ENCODE peak calls at places on chromosomes 6 and 20, in ten cellular contexts. One of them, this sample, is unnamed.

GRCh38 chr6:28673800-28674671 is 148.4 kb downstream of the GPX5 start:
- DNase-seq in hippocampal formation: peak
- DNase-seq in GM20000: peak
- DNase-seq in HS-5: peak
- DNase-seq in substantia nigra: peak
- DNase-seq in NCI-H2081: peak
- DNase-seq in NCI-H774: peak
- DNase-seq in skeletal muscle cell: no peak
- DNase-seq in LHCN-M2: peak
- DNase-seq in omental fat pad: no peak
- DNase-seq in this sample: peak

GRCh38 chr6:133767571-133767970 is 121.3 kb upstream of the TCF21 start:
- DNase-seq in hippocampal formation: no peak
- DNase-seq in GM20000: no peak
- DNase-seq in HS-5: no peak
- DNase-seq in substantia nigra: no peak
- DNase-seq in NCI-H2081: peak
- DNase-seq in NCI-H774: no peak
- DNase-seq in skeletal muscle cell: no peak
- DNase-seq in LHCN-M2: peak
- DNase-seq in omental fat pad: no peak
- DNase-seq in this sample: no peak

GRCh38 chr6:38261626-38262025 is 378.1 kb downstream of the BTBD9 start:
- DNase-seq in hippocampal formation: no peak
- DNase-seq in GM20000: no peak
- DNase-seq in HS-5: no peak
- DNase-seq in substantia nigra: no peak
- DNase-seq in NCI-H2081: no peak
- DNase-seq in NCI-H774: no peak
- DNase-seq in skeletal muscle cell: no peak
- DNase-seq in LHCN-M2: no peak
- DNase-seq in omental fat pad: no peak
- DNase-seq in this sample: no peak

GRCh38 chr6:108736832-108737231 is 111.4 kb upstream of the ARMC2 start:
- DNase-seq in hippocampal formation: no peak
- DNase-seq in GM20000: no peak
- DNase-seq in HS-5: peak
- DNase-seq in substantia nigra: no peak
- DNase-seq in NCI-H2081: no peak
- DNase-seq in NCI-H774: no peak
- DNase-seq in skeletal muscle cell: peak
- DNase-seq in LHCN-M2: peak
- DNase-seq in omental fat pad: no peak
- DNase-seq in this sample: peak

GRCh38 chr6:131914967-131915751 is 36.0 kb downstream of the CCN2 start:
- DNase-seq in hippocampal formation: peak
- DNase-seq in GM20000: peak
- DNase-seq in HS-5: no peak
- DNase-seq in substantia nigra: peak
- DNase-seq in NCI-H2081: peak
- DNase-seq in NCI-H774: peak
- DNase-seq in skeletal muscle cell: peak
- DNase-seq in LHCN-M2: peak
- DNase-seq in omental fat pad: peak
- DNase-seq in this sample: peak

GRCh38 chr20:20487811-20488210 is 119.9 kb downstream of the INSM1 start:
- DNase-seq in hippocampal formation: no peak
- DNase-seq in GM20000: no peak
- DNase-seq in HS-5: no peak
- DNase-seq in substantia nigra: no peak
- DNase-seq in NCI-H2081: no peak
- DNase-seq in NCI-H774: no peak
- DNase-seq in skeletal muscle cell: no peak
- DNase-seq in LHCN-M2: no peak
- DNase-seq in omental fat pad: no peak
- DNase-seq in this sample: no peak

GRCh38 chr6:166162599-166163342 is 4.9 kb downstream of the TBXT start:
- DNase-seq in hippocampal formation: no peak
- DNase-seq in GM20000: peak
- DNase-seq in HS-5: no peak
- DNase-seq in substantia nigra: no peak
- DNase-seq in NCI-H2081: no peak
- DNase-seq in NCI-H774: no peak
- DNase-seq in skeletal muscle cell: no peak
- DNase-seq in LHCN-M2: no peak
- DNase-seq in omental fat pad: no peak
- DNase-seq in this sample: no peak

GRCh38 chr6:124913056-124913455 is 49.2 kb upstream of the RNF217 start:
- DNase-seq in hippocampal formation: no peak
- DNase-seq in GM20000: no peak
- DNase-seq in HS-5: no peak
- DNase-seq in substantia nigra: no peak
- DNase-seq in NCI-H2081: no peak
- DNase-seq in NCI-H774: no peak
- DNase-seq in skeletal muscle cell: no peak
- DNase-seq in LHCN-M2: no peak
- DNase-seq in omental fat pad: no peak
- DNase-seq in this sample: no peak

GRCh38 chr6:28940294-28940858 is 16.6 kb upstream of the TRIM27 start:
- DNase-seq in hippocampal formation: peak
- DNase-seq in GM20000: no peak
- DNase-seq in HS-5: no peak
- DNase-seq in substantia nigra: peak
- DNase-seq in NCI-H2081: peak
- DNase-seq in NCI-H774: no peak
- DNase-seq in skeletal muscle cell: no peak
- DNase-seq in LHCN-M2: peak
- DNase-seq in omental fat pad: peak
- DNase-seq in this sample: peak

GRCh38 chr6:13733178-13733851 is 21.7 kb upstream of the RANBP9 start:
- DNase-seq in hippocampal formation: no peak
- DNase-seq in GM20000: no peak
- DNase-seq in HS-5: no peak
- DNase-seq in substantia nigra: no peak
- DNase-seq in NCI-H2081: no peak
- DNase-seq in NCI-H774: no peak
- DNase-seq in skeletal muscle cell: peak
- DNase-seq in LHCN-M2: peak
- DNase-seq in omental fat pad: peak
- DNase-seq in this sample: no peak

GRCh38 chr20:63731410-63731809 is 5.1 kb upstream of the LIME1 start:
- DNase-seq in hippocampal formation: no peak
- DNase-seq in GM20000: no peak
- DNase-seq in HS-5: no peak
- DNase-seq in substantia nigra: no peak
- DNase-seq in NCI-H2081: no peak
- DNase-seq in NCI-H774: no peak
- DNase-seq in skeletal muscle cell: no peak
- DNase-seq in LHCN-M2: no peak
- DNase-seq in omental fat pad: no peak
- DNase-seq in this sample: no peak

GRCh38 chr20:58086763-58087566 is 141.5 kb downstream of the ANKRD60 start:
- DNase-seq in hippocampal formation: no peak
- DNase-seq in GM20000: peak
- DNase-seq in HS-5: no peak
- DNase-seq in substantia nigra: peak
- DNase-seq in NCI-H2081: peak
- DNase-seq in NCI-H774: peak
- DNase-seq in skeletal muscle cell: no peak
- DNase-seq in LHCN-M2: peak
- DNase-seq in omental fat pad: no peak
- DNase-seq in this sample: peak

GRCh38 chr6:123805921-123806320 is 2.3 kb downstream of the NKAIN2 start:
- DNase-seq in hippocampal formation: no peak
- DNase-seq in GM20000: no peak
- DNase-seq in HS-5: no peak
- DNase-seq in substantia nigra: no peak
- DNase-seq in NCI-H2081: peak
- DNase-seq in NCI-H774: peak
- DNase-seq in skeletal muscle cell: no peak
- DNase-seq in LHCN-M2: no peak
- DNase-seq in omental fat pad: no peak
- DNase-seq in this sample: no peak

GRCh38 chr20:57435498-57436222 is 44.5 kb downstream of the RBM38 start:
- DNase-seq in hippocampal formation: peak
- DNase-seq in GM20000: peak
- DNase-seq in HS-5: no peak
- DNase-seq in substantia nigra: peak
- DNase-seq in NCI-H2081: peak
- DNase-seq in NCI-H774: peak
- DNase-seq in skeletal muscle cell: no peak
- DNase-seq in LHCN-M2: peak
- DNase-seq in omental fat pad: no peak
- DNase-seq in this sample: peak

GRCh38 chr20:41231136-41231535 is 86.4 kb downstream of the ZHX3 start:
- DNase-seq in hippocampal formation: no peak
- DNase-seq in GM20000: no peak
- DNase-seq in HS-5: no peak
- DNase-seq in substantia nigra: no peak
- DNase-seq in NCI-H2081: no peak
- DNase-seq in NCI-H774: no peak
- DNase-seq in skeletal muscle cell: no peak
- DNase-seq in LHCN-M2: no peak
- DNase-seq in omental fat pad: no peak
- DNase-seq in this sample: no peak

GRCh38 chr6:164035912-164036485 is 621.5 kb downstream of the QKI start:
- DNase-seq in hippocampal formation: no peak
- DNase-seq in GM20000: no peak
- DNase-seq in HS-5: no peak
- DNase-seq in substantia nigra: no peak
- DNase-seq in NCI-H2081: peak
- DNase-seq in NCI-H774: peak
- DNase-seq in skeletal muscle cell: no peak
- DNase-seq in LHCN-M2: no peak
- DNase-seq in omental fat pad: no peak
- DNase-seq in this sample: no peak

GRCh38 chr20:38953630-38954340 is 8.4 kb upstream of the DHX35 start:
- DNase-seq in hippocampal formation: no peak
- DNase-seq in GM20000: no peak
- DNase-seq in HS-5: no peak
- DNase-seq in substantia nigra: no peak
- DNase-seq in NCI-H2081: no peak
- DNase-seq in NCI-H774: no peak
- DNase-seq in skeletal muscle cell: no peak
- DNase-seq in LHCN-M2: no peak
- DNase-seq in omental fat pad: no peak
- DNase-seq in this sample: no peak

GRCh38 chr6:164129218-164129617 is 714.7 kb downstream of the QKI start:
- DNase-seq in hippocampal formation: no peak
- DNase-seq in GM20000: no peak
- DNase-seq in HS-5: no peak
- DNase-seq in substantia nigra: no peak
- DNase-seq in NCI-H2081: no peak
- DNase-seq in NCI-H774: no peak
- DNase-seq in skeletal muscle cell: no peak
- DNase-seq in LHCN-M2: no peak
- DNase-seq in omental fat pad: no peak
- DNase-seq in this sample: no peak

GRCh38 chr6:45398075-45398817 is 20.5 kb upstream of the SUPT3H start:
- DNase-seq in hippocampal formation: no peak
- DNase-seq in GM20000: no peak
- DNase-seq in HS-5: no peak
- DNase-seq in substantia nigra: no peak
- DNase-seq in NCI-H2081: no peak
- DNase-seq in NCI-H774: no peak
- DNase-seq in skeletal muscle cell: no peak
- DNase-seq in LHCN-M2: no peak
- DNase-seq in omental fat pad: no peak
- DNase-seq in this sample: no peak

GRCh38 chr20:9081423-9081966 is 12.6 kb downstream of the PLCB4 start:
- DNase-seq in hippocampal formation: no peak
- DNase-seq in GM20000: no peak
- DNase-seq in HS-5: no peak
- DNase-seq in substantia nigra: no peak
- DNase-seq in NCI-H2081: no peak
- DNase-seq in NCI-H774: no peak
- DNase-seq in skeletal muscle cell: no peak
- DNase-seq in LHCN-M2: no peak
- DNase-seq in omental fat pad: no peak
- DNase-seq in this sample: no peak

GRCh38 chr20:36919715-36920333 is 31.7 kb downstream of the SAMHD1 start:
- DNase-seq in hippocampal formation: no peak
- DNase-seq in GM20000: peak
- DNase-seq in HS-5: peak
- DNase-seq in substantia nigra: no peak
- DNase-seq in NCI-H2081: peak
- DNase-seq in NCI-H774: peak
- DNase-seq in skeletal muscle cell: peak
- DNase-seq in LHCN-M2: peak
- DNase-seq in omental fat pad: no peak
- DNase-seq in this sample: no peak

GRCh38 chr6:93418113-93418447 is 1.3 kb downstream of the EPHA7 start:
- DNase-seq in hippocampal formation: no peak
- DNase-seq in GM20000: peak
- DNase-seq in HS-5: peak
- DNase-seq in substantia nigra: no peak
- DNase-seq in NCI-H2081: no peak
- DNase-seq in NCI-H774: no peak
- DNase-seq in skeletal muscle cell: no peak
- DNase-seq in LHCN-M2: no peak
- DNase-seq in omental fat pad: no peak
- DNase-seq in this sample: no peak

GRCh38 chr20:42258568-42258967 is 640.4 kb upstream of the CHD6 start:
- DNase-seq in hippocampal formation: no peak
- DNase-seq in GM20000: no peak
- DNase-seq in HS-5: no peak
- DNase-seq in substantia nigra: no peak
- DNase-seq in NCI-H2081: no peak
- DNase-seq in NCI-H774: no peak
- DNase-seq in skeletal muscle cell: no peak
- DNase-seq in LHCN-M2: no peak
- DNase-seq in omental fat pad: no peak
- DNase-seq in this sample: no peak

GRCh38 chr20:48186447-48186846 is 401.2 kb upstream of the SULF2 start:
- DNase-seq in hippocampal formation: no peak
- DNase-seq in GM20000: no peak
- DNase-seq in HS-5: no peak
- DNase-seq in substantia nigra: no peak
- DNase-seq in NCI-H2081: no peak
- DNase-seq in NCI-H774: no peak
- DNase-seq in skeletal muscle cell: no peak
- DNase-seq in LHCN-M2: peak
- DNase-seq in omental fat pad: no peak
- DNase-seq in this sample: no peak

GRCh38 chr6:136640132-136640915 is 90.1 kb upstream of the MAP7 start:
- DNase-seq in hippocampal formation: no peak
- DNase-seq in GM20000: no peak
- DNase-seq in HS-5: peak
- DNase-seq in substantia nigra: no peak
- DNase-seq in NCI-H2081: no peak
- DNase-seq in NCI-H774: no peak
- DNase-seq in skeletal muscle cell: peak
- DNase-seq in LHCN-M2: peak
- DNase-seq in omental fat pad: no peak
- DNase-seq in this sample: no peak

GRCh38 chr6:168427184-168427583 is 13.8 kb upstream of the SMOC2 start:
- DNase-seq in hippocampal formation: no peak
- DNase-seq in GM20000: no peak
- DNase-seq in HS-5: no peak
- DNase-seq in substantia nigra: no peak
- DNase-seq in NCI-H2081: no peak
- DNase-seq in NCI-H774: no peak
- DNase-seq in skeletal muscle cell: no peak
- DNase-seq in LHCN-M2: no peak
- DNase-seq in omental fat pad: no peak
- DNase-seq in this sample: no peak

GRCh38 chr6:108841377-108841855 is 6.8 kb upstream of the ARMC2 start:
- DNase-seq in hippocampal formation: no peak
- DNase-seq in GM20000: no peak
- DNase-seq in HS-5: no peak
- DNase-seq in substantia nigra: no peak
- DNase-seq in NCI-H2081: no peak
- DNase-seq in NCI-H774: no peak
- DNase-seq in skeletal muscle cell: peak
- DNase-seq in LHCN-M2: peak
- DNase-seq in omental fat pad: no peak
- DNase-seq in this sample: no peak

GRCh38 chr6:169513478-169514193 is 188.2 kb downstream of the WDR27 start:
- DNase-seq in hippocampal formation: no peak
- DNase-seq in GM20000: no peak
- DNase-seq in HS-5: no peak
- DNase-seq in substantia nigra: no peak
- DNase-seq in NCI-H2081: no peak
- DNase-seq in NCI-H774: no peak
- DNase-seq in skeletal muscle cell: no peak
- DNase-seq in LHCN-M2: no peak
- DNase-seq in omental fat pad: no peak
- DNase-seq in this sample: no peak

This sample was measured in hypothalamus.